ENCODE peak calls at places on chromosomes 16 and 17, in ten cellular contexts. V, A, H, S, Y, G, Z, T, F and X are unnamed samples.

GRCh38 chr17:34979650-34980352 is 511 bp upstream of the LIG3 start:
- DNase-seq in V (no peak), A (peak; percentile 22), H (no peak), S (no peak), Y (no peak), G (no peak), Z (no peak), T (peak; percentile 18), F (no peak), X (no peak)

GRCh38 chr17:83193336-83194188 is 114.2 kb downstream of the METRNL start:
- DNase-seq in V (no peak), A (no peak), H (no peak), S (peak; percentile 73), Y (no peak), G (no peak), Z (peak; percentile 53), T (no peak), F (no peak), X (peak; percentile 26)

GRCh38 chr16:58443783-58444182 is 51.5 kb downstream of the GINS3 start:
- DNase-seq in V (no peak), A (no peak), H (no peak), S (no peak), Y (no peak), G (no peak), Z (no peak), T (no peak), F (no peak), X (no peak)

GRCh38 chr16:80719573-80719972 is 84.8 kb downstream of the CDYL2 start:
- DNase-seq in V (no peak), A (no peak), H (no peak), S (no peak), Y (no peak), G (no peak), Z (no peak), T (no peak), F (peak; percentile 10), X (no peak)

GRCh38 chr16:35749253-35750141 is 2290.1 kb downstream of the TP53TG3F start:
- DNase-seq in V (no peak), A (no peak), H (no peak), S (no peak), Y (no peak), G (no peak), Z (peak; percentile 39), T (no peak), F (no peak), X (no peak)

GRCh38 chr16:30748634-30749445 is 615 bp downstream of the PHKG2 start:
- DNase-seq in V (no peak), A (peak; percentile 24), H (peak; percentile 46), S (peak; percentile 71), Y (no peak), G (peak; percentile 30), Z (no peak), T (peak; percentile 70), F (no peak), X (peak; percentile 48)

GRCh38 chr17:29154516-29155234 is 25.5 kb downstream of the MYO18A start:
- DNase-seq in V (no peak), A (no peak), H (no peak), S (peak; percentile 54), Y (no peak), G (no peak), Z (no peak), T (no peak), F (no peak), X (no peak)

GRCh38 chr16:53043986-53044571 is 8.6 kb downstream of the CHD9NB start:
- DNase-seq in V (no peak), A (no peak), H (no peak), S (no peak), Y (no peak), G (no peak), Z (peak; percentile 74), T (peak; percentile 67), F (no peak), X (no peak)

GRCh38 chr16:10611825-10612342 is 31.5 kb upstream of the EMP2 start:
- DNase-seq in V (no peak), A (no peak), H (no peak), S (no peak), Y (no peak), G (no peak), Z (no peak), T (peak; percentile 33), F (no peak), X (no peak)

GRCh38 chr16:80938035-80938927 is 68.4 kb downstream of the CMC2 start:
- DNase-seq in V (no peak), A (peak; percentile 100), H (no peak), S (peak; percentile 63), Y (no peak), G (no peak), Z (no peak), T (peak; percentile 94), F (no peak), X (no peak)

GRCh38 chr17:372157-373152 is 19.8 kb upstream of the RPH3AL start:
- DNase-seq in V (no peak), A (no peak), H (no peak), S (no peak), Y (no peak), G (no peak), Z (no peak), T (no peak), F (no peak), X (no peak)

GRCh38 chr17:48068491-48068961 is 20.4 kb downstream of the NFE2L1 start:
- DNase-seq in V (no peak), A (peak; percentile 59), H (peak; percentile 76), S (no peak), Y (no peak), G (no peak), Z (no peak), T (no peak), F (no peak), X (no peak)

GRCh38 chr16:66444049-66444481 is 17.0 kb downstream of the BEAN1 start:
- DNase-seq in V (no peak), A (no peak), H (no peak), S (no peak), Y (no peak), G (no peak), Z (no peak), T (peak; percentile 72), F (no peak), X (no peak)
- TF ChIP-seq CTCF in V (no peak), A (peak; percentile 8), H (no peak), S (no peak), Y (no peak), G (no peak), Z (no peak), T (peak; percentile 37), F (no peak), X (no peak)

DNA sequence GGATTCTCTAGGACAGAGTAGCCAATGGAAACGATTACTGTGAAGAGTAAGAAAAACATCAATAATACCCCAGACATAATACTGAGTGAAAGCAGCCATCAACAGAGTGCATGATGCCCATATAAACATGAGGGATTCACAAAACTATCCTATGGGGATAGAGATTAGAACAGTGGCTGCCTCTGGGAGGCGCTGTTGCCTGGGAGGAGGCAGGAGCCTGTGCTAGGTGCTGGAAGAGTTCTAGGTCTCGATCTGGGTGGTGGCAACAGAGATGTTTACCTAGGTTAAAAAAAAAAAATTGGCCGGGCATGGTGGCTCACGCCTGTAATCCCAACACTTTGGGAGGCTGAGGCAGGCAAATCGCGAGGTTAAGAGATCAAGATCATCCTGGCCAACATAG is 7.9 kb downstream of the FA2H start:
- DNase-seq in V (no peak), A (no peak), H (no peak), S (no peak), Y (no peak), G (no peak), Z (no peak), T (no peak), F (no peak), X (no peak)
- TF ChIP-seq CTCF in V (no peak), A (no peak), H (peak; percentile 11), S (no peak), Y (no peak), G (no peak), Z (no peak), T (peak; percentile 31), F (no peak), X (no peak)

GRCh38 chr16:84144859-84145639 is at the start of the genes DNAAF1 and HSDL1:
- DNase-seq in V (peak; percentile 99), A (peak; percentile 72), H (peak; percentile 87), S (peak; percentile 95), Y (peak; percentile 98), G (peak; percentile 94), Z (peak; percentile 92), T (peak; percentile 97), F (peak; percentile 92), X (peak; percentile 97)

GRCh38 chr16:84143784-84144199 is 1.2 kb downstream of the HSDL1 start:
- DNase-seq in V (no peak), A (no peak), H (no peak), S (no peak), Y (no peak), G (no peak), Z (no peak), T (peak; percentile 71), F (no peak), X (no peak)

GRCh38 chr16:84143081-84143480 is 1.9 kb downstream of the HSDL1 start:
- DNase-seq in V (no peak), A (no peak), H (no peak), S (no peak), Y (no peak), G (no peak), Z (no peak), T (no peak), F (no peak), X (no peak)

GRCh38 chr16:84141143-84141670 is 3.8 kb downstream of the HSDL1 start:
- DNase-seq in V (no peak), A (no peak), H (peak; percentile 38), S (no peak), Y (no peak), G (no peak), Z (no peak), T (no peak), F (no peak), X (no peak)

GRCh38 chr16:84144301-84144858 is 597 bp downstream of the HSDL1 start:
- DNase-seq in V (peak; percentile 50), A (peak; percentile 10), H (peak; percentile 31), S (no peak), Y (peak; percentile 22), G (peak; percentile 23), Z (peak; percentile 58), T (peak; percentile 62), F (peak; percentile 35), X (peak; percentile 24)
- TF ChIP-seq CTCF in V (no peak), A (no peak), H (no peak), S (no peak), Y (peak; percentile 16), G (no peak), Z (no peak), T (no peak), F (no peak), X (no peak)

DNA sequence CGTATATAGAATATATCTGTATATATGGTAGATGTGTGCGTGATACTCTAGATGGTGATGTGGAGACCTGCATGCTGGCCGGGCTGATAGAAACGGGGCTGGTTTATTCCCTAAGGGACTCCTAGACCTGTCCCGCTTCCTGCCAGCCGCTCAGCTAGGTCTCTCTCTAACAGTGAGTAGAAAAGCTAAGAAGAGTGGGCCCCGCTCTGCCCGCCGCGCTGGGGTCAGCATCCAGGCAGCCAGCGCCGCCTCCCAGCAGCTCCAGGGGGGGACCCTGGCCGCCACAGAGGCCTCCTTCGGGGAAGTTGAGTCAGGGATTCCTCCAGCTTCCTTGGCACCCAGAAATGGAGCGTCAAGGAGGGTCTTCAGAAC is 9.4 kb downstream of the CYGB start:
- DNase-seq in V (no peak), A (no peak), H (no peak), S (no peak), Y (no peak), G (no peak), Z (peak; percentile 67), T (no peak), F (no peak), X (no peak)
- TF ChIP-seq CTCF in V (no peak), A (no peak), H (no peak), S (no peak), Y (no peak), G (no peak), Z (no peak), T (no peak), F (no peak), X (no peak)

GRCh38 chr17:77681820-77682219 is 276.7 kb upstream of the TNRC6C start:
- DNase-seq in V (no peak), A (peak; percentile 4), H (no peak), S (peak; percentile 86), Y (no peak), G (no peak), Z (no peak), T (no peak), F (no peak), X (no peak)
- TF ChIP-seq CTCF in V (no peak), A (no peak), H (no peak), S (no peak), Y (no peak), G (no peak), Z (no peak), T (no peak), F (no peak), X (no peak)